ENCODE peak calls at places on chromosome 12, in eight cellular contexts. One of them, this sample, is unnamed. For H3K9me3, the result is how much of the 10 kb centered on the place peaks cover.

GRCh38 chr12:50338920-50339319 is 55.6 kb upstream of the LIMA1 start:
- DNase-seq in heart right ventricle: no peak
- DNase-seq in AG04450: no peak
- DNase-seq in K562: no peak
- DNase-seq in CD8-positive, alpha-beta T cell: no peak
- DNase-seq in H9: no peak
- DNase-seq in CD4-positive, alpha-beta T cell: no peak
- DNase-seq in mucosa of descending colon: no peak
- DNase-seq in this sample: no peak

GRCh38 chr12:43795716-43796282 is 10.3 kb downstream of the TWF1 start:
- DNase-seq in heart right ventricle: no peak
- DNase-seq in AG04450: no peak
- DNase-seq in K562: no peak
- DNase-seq in CD8-positive, alpha-beta T cell: no peak
- DNase-seq in H9: no peak
- DNase-seq in CD4-positive, alpha-beta T cell: no peak
- DNase-seq in mucosa of descending colon: no peak
- DNase-seq in this sample: no peak

GRCh38 chr12:17982556-17982955 is 107.4 kb downstream of the RERGL start:
- DNase-seq in heart right ventricle: no peak
- DNase-seq in AG04450: no peak
- DNase-seq in K562: no peak
- DNase-seq in CD8-positive, alpha-beta T cell: no peak
- DNase-seq in H9: no peak
- DNase-seq in CD4-positive, alpha-beta T cell: no peak
- DNase-seq in mucosa of descending colon: no peak
- DNase-seq in this sample: no peak

GRCh38 chr12:55707841-55708694 is at the start of gene ITGA7:
- DNase-seq in heart right ventricle: peak
- DNase-seq in AG04450: no peak
- DNase-seq in K562: peak
- DNase-seq in CD8-positive, alpha-beta T cell: peak
- DNase-seq in H9: peak
- DNase-seq in CD4-positive, alpha-beta T cell: peak
- DNase-seq in mucosa of descending colon: peak
- DNase-seq in this sample: peak

GRCh38 chr12:3034067-3034750 is 43.0 kb upstream of the TSPAN9 start:
- DNase-seq in heart right ventricle: peak
- DNase-seq in AG04450: peak
- DNase-seq in K562: peak
- DNase-seq in CD8-positive, alpha-beta T cell: no peak
- DNase-seq in H9: peak
- DNase-seq in CD4-positive, alpha-beta T cell: no peak
- DNase-seq in mucosa of descending colon: peak
- DNase-seq in this sample: no peak

GRCh38 chr12:16043480-16043879 is 132.3 kb downstream of the DERA start:
- DNase-seq in heart right ventricle: no peak
- DNase-seq in AG04450: no peak
- DNase-seq in K562: no peak
- DNase-seq in CD8-positive, alpha-beta T cell: no peak
- DNase-seq in H9: no peak
- DNase-seq in CD4-positive, alpha-beta T cell: no peak
- DNase-seq in mucosa of descending colon: no peak
- DNase-seq in this sample: no peak

GRCh38 chr12:122944588-122944987 is 21.7 kb downstream of the ABCB9 start:
- DNase-seq in heart right ventricle: no peak
- DNase-seq in AG04450: no peak
- DNase-seq in K562: no peak
- DNase-seq in CD8-positive, alpha-beta T cell: no peak
- DNase-seq in H9: no peak
- DNase-seq in CD4-positive, alpha-beta T cell: no peak
- DNase-seq in mucosa of descending colon: no peak
- DNase-seq in this sample: no peak

GRCh38 chr12:33825442-33825841 is 196.9 kb upstream of the ALG10 start:
- DNase-seq in heart right ventricle: no peak
- DNase-seq in AG04450: no peak
- DNase-seq in K562: no peak
- DNase-seq in CD8-positive, alpha-beta T cell: no peak
- DNase-seq in H9: no peak
- DNase-seq in CD4-positive, alpha-beta T cell: no peak
- DNase-seq in mucosa of descending colon: no peak
- DNase-seq in this sample: no peak

GRCh38 chr12:88624911-88625310 is 44.6 kb upstream of the KITLG start:
- DNase-seq in heart right ventricle: no peak
- DNase-seq in AG04450: no peak
- DNase-seq in K562: no peak
- DNase-seq in CD8-positive, alpha-beta T cell: no peak
- DNase-seq in H9: no peak
- DNase-seq in CD4-positive, alpha-beta T cell: no peak
- DNase-seq in mucosa of descending colon: no peak
- DNase-seq in this sample: no peak

GRCh38 chr12:42213954-42214426 is 24.1 kb downstream of the YAF2 start:
- DNase-seq in heart right ventricle: peak
- DNase-seq in AG04450: no peak
- DNase-seq in K562: no peak
- DNase-seq in CD8-positive, alpha-beta T cell: no peak
- DNase-seq in H9: no peak
- DNase-seq in CD4-positive, alpha-beta T cell: no peak
- DNase-seq in mucosa of descending colon: peak
- DNase-seq in this sample: no peak

GRCh38 chr12:87385322-87385721 is 643.9 kb downstream of the C12orf50 start:
- DNase-seq in heart right ventricle: no peak
- DNase-seq in AG04450: no peak
- DNase-seq in K562: no peak
- DNase-seq in CD8-positive, alpha-beta T cell: no peak
- DNase-seq in H9: no peak
- DNase-seq in CD4-positive, alpha-beta T cell: no peak
- DNase-seq in mucosa of descending colon: no peak
- DNase-seq in this sample: no peak

GRCh38 chr12:57625261-57626032 is 7.6 kb downstream of the B4GALNT1 start:
- DNase-seq in heart right ventricle: no peak
- DNase-seq in AG04450: no peak
- DNase-seq in K562: no peak
- DNase-seq in CD8-positive, alpha-beta T cell: no peak
- DNase-seq in H9: no peak
- DNase-seq in CD4-positive, alpha-beta T cell: no peak
- DNase-seq in mucosa of descending colon: no peak
- DNase-seq in this sample: no peak

GRCh38 chr12:120362516-120363273 is 6.3 kb downstream of the MSI1 start:
- DNase-seq in heart right ventricle: no peak
- DNase-seq in AG04450: no peak
- DNase-seq in K562: no peak
- DNase-seq in CD8-positive, alpha-beta T cell: no peak
- DNase-seq in H9: no peak
- DNase-seq in CD4-positive, alpha-beta T cell: no peak
- DNase-seq in mucosa of descending colon: no peak
- DNase-seq in this sample: no peak

GRCh38 chr12:51846911-51847829 is 1.3 kb downstream of the FIGNL2 start:
- DNase-seq in heart right ventricle: peak
- DNase-seq in AG04450: no peak
- DNase-seq in K562: no peak
- DNase-seq in CD8-positive, alpha-beta T cell: peak
- DNase-seq in H9: peak
- DNase-seq in CD4-positive, alpha-beta T cell: peak
- DNase-seq in mucosa of descending colon: peak
- DNase-seq in this sample: no peak

GRCh38 chr12:50764861-50765324 is 992 bp downstream of the ATF1 start:
- DNase-seq in heart right ventricle: no peak
- DNase-seq in AG04450: no peak
- DNase-seq in K562: no peak
- DNase-seq in CD8-positive, alpha-beta T cell: peak
- DNase-seq in H9: no peak
- DNase-seq in CD4-positive, alpha-beta T cell: peak
- DNase-seq in mucosa of descending colon: peak
- DNase-seq in this sample: peak

GRCh38 chr12:31118347-31118830 is 44.7 kb downstream of the DDX11 start:
- DNase-seq in heart right ventricle: no peak
- DNase-seq in AG04450: no peak
- DNase-seq in K562: peak
- DNase-seq in CD8-positive, alpha-beta T cell: no peak
- DNase-seq in H9: peak
- DNase-seq in CD4-positive, alpha-beta T cell: no peak
- DNase-seq in mucosa of descending colon: no peak
- DNase-seq in this sample: peak

GRCh38 chr12:72234871-72235270 is 37.3 kb upstream of the TRHDE start:
- DNase-seq in heart right ventricle: no peak
- DNase-seq in AG04450: no peak
- DNase-seq in K562: no peak
- DNase-seq in CD8-positive, alpha-beta T cell: no peak
- DNase-seq in H9: no peak
- DNase-seq in CD4-positive, alpha-beta T cell: no peak
- DNase-seq in mucosa of descending colon: no peak
- DNase-seq in this sample: no peak

GRCh38 chr12:124599074-124599999 is 31.9 kb upstream of the NCOR2 start:
- DNase-seq in heart right ventricle: no peak
- DNase-seq in AG04450: no peak
- DNase-seq in K562: no peak
- DNase-seq in CD8-positive, alpha-beta T cell: no peak
- DNase-seq in H9: no peak
- DNase-seq in CD4-positive, alpha-beta T cell: no peak
- DNase-seq in mucosa of descending colon: no peak
- DNase-seq in this sample: no peak

GRCh38 chr12:88206636-88207035 is 64.5 kb downstream of the TMTC3 start:
- DNase-seq in heart right ventricle: no peak
- DNase-seq in AG04450: peak
- DNase-seq in K562: no peak
- DNase-seq in CD8-positive, alpha-beta T cell: no peak
- DNase-seq in H9: no peak
- DNase-seq in CD4-positive, alpha-beta T cell: no peak
- DNase-seq in mucosa of descending colon: peak
- DNase-seq in this sample: no peak

GRCh38 chr12:31722580-31722979 is 6.2 kb downstream of the AMN1 start:
- DNase-seq in heart right ventricle: no peak
- DNase-seq in AG04450: no peak
- DNase-seq in K562: no peak
- DNase-seq in CD8-positive, alpha-beta T cell: no peak
- DNase-seq in H9: no peak
- DNase-seq in CD4-positive, alpha-beta T cell: no peak
- DNase-seq in mucosa of descending colon: no peak
- DNase-seq in this sample: no peak

DNA sequence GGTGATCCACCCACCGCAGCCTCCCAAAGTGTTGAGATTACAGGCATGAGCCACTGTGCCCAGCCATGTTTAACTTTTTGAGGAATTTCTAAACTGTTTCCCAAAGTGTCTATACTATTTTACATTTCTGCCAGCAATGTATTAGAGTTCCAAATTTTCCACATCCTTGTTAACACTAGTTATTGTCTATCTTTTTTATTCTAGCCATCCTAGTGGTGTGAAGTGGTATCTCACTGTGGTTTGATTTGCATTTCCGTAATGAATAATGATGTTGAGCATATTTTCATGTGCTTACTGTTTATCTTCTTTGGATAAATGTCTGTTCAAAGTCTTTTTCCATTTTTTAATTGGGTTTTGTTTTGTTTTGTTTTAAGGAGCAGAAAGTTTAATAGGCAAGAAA is 14.7 kb downstream of the TXNRD1 start:
- DNase-seq in heart right ventricle: no peak
- DNase-seq in AG04450: no peak
- DNase-seq in K562: no peak
- DNase-seq in CD8-positive, alpha-beta T cell: no peak
- DNase-seq in H9: no peak
- DNase-seq in CD4-positive, alpha-beta T cell: no peak
- DNase-seq in mucosa of descending colon: no peak
- DNase-seq in this sample: no peak
- H3K9me3 ChIP-seq in heart right ventricle: under half
- H3K9me3 ChIP-seq in AG04450: under half
- H3K9me3 ChIP-seq in K562: under half
- H3K9me3 ChIP-seq in CD8-positive, alpha-beta T cell: under half
- H3K9me3 ChIP-seq in H9: under half
- H3K9me3 ChIP-seq in CD4-positive, alpha-beta T cell: under half
- H3K9me3 ChIP-seq in mucosa of descending colon: under half
- H3K9me3 ChIP-seq in this sample: under half

DNA sequence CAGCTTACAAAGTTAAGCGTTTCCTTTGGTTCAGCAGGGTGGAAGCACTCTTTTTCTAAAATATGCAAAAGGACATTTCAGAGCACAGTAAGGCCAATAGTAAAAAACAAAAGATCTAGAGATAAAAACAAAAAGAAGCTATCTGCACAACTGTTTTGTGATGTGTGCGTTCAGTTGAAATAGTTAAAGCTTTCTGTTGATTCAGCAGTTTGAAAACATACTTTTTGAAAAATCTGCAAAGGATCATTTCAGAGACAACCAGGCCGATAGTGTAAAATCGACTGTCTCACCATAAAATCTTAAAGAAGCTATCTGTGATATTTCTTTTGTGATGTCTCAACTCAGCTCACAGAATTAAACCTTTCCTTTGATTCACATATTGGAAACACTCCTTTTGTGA is 300.0 kb upstream of the ALG10B start:
- DNase-seq in heart right ventricle: no peak
- DNase-seq in AG04450: no peak
- DNase-seq in K562: no peak
- DNase-seq in CD8-positive, alpha-beta T cell: no peak
- DNase-seq in H9: no peak
- DNase-seq in CD4-positive, alpha-beta T cell: no peak
- DNase-seq in mucosa of descending colon: no peak
- DNase-seq in this sample: no peak
- H3K9me3 ChIP-seq in heart right ventricle: half or more
- H3K9me3 ChIP-seq in AG04450: under half
- H3K9me3 ChIP-seq in K562: under half
- H3K9me3 ChIP-seq in CD8-positive, alpha-beta T cell: under half
- H3K9me3 ChIP-seq in H9: half or more
- H3K9me3 ChIP-seq in CD4-positive, alpha-beta T cell: under half
- H3K9me3 ChIP-seq in mucosa of descending colon: half or more
- H3K9me3 ChIP-seq in this sample: under half

DNA sequence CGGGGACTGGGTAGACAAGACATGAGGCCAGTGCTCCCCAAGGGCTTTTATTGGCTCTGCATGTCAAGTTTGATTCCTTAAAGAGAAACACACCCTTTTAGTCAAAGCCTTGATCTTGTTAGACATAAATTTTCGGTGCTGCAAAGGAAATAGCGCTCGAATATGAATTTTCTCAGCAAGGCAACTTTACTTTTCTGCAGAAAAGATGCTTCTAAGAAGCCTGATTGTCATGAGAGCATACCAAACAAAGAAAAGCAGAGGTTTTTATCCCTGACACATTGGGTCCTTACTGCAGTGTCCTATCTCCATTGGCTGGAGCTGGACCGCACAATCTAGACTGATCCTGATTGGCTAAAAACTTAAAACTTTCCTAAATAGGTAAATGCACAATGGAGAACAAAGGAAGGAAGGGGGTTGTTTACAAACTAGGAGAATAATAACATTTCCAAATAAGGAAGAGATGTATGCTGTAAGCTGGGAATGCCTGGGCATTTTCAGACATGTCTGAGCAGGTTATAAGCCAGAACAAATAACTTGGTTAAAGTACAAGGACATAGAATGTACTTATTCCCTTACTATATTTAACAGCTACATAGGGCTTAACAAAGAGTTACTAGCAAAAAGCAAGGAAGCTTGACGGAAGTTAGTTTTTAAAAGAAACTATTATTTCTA is 17.2 kb downstream of the TXNRD1 start:
- DNase-seq in heart right ventricle: no peak
- DNase-seq in AG04450: no peak
- DNase-seq in K562: no peak
- DNase-seq in CD8-positive, alpha-beta T cell: no peak
- DNase-seq in H9: no peak
- DNase-seq in CD4-positive, alpha-beta T cell: no peak
- DNase-seq in mucosa of descending colon: no peak
- DNase-seq in this sample: no peak
- H3K9me3 ChIP-seq in heart right ventricle: half or more
- H3K9me3 ChIP-seq in AG04450: under half
- H3K9me3 ChIP-seq in K562: under half
- H3K9me3 ChIP-seq in CD8-positive, alpha-beta T cell: under half
- H3K9me3 ChIP-seq in H9: under half
- H3K9me3 ChIP-seq in CD4-positive, alpha-beta T cell: under half
- H3K9me3 ChIP-seq in mucosa of descending colon: under half
- H3K9me3 ChIP-seq in this sample: under half

GRCh38 chr12:14845350-14845750 is 2.0 kb upstream of the ART4 start:
- DNase-seq in heart right ventricle: no peak
- DNase-seq in AG04450: peak
- DNase-seq in K562: peak
- DNase-seq in CD8-positive, alpha-beta T cell: peak
- DNase-seq in H9: no peak
- DNase-seq in CD4-positive, alpha-beta T cell: peak
- DNase-seq in mucosa of descending colon: peak
- DNase-seq in this sample: peak
- H3K9me3 ChIP-seq in heart right ventricle: under half
- H3K9me3 ChIP-seq in AG04450: under half
- H3K9me3 ChIP-seq in K562: under half
- H3K9me3 ChIP-seq in CD8-positive, alpha-beta T cell: under half
- H3K9me3 ChIP-seq in H9: under half
- H3K9me3 ChIP-seq in CD4-positive, alpha-beta T cell: under half
- H3K9me3 ChIP-seq in mucosa of descending colon: under half
- H3K9me3 ChIP-seq in this sample: under half

This sample was measured in T-helper 17 cell.